ENCODE peak calls at places on chromosomes 2 and 18, in four cellular contexts. C is GM12878, W is K562, P is HepG2. T is an unnamed sample.

GRCh38 chr2:47561906-47562305 is 158.9 kb downstream of the MSH2 start:
- DNase-seq in W (no peak), C (no peak), P (no peak), T (no peak)

GRCh38 chr2:211453311-211453894 is 897.0 kb downstream of the CPS1 start:
- DNase-seq in C (no peak), P (no peak), W (no peak), T (no peak)

GRCh38 chr18:64002581-64002980 is 32.7 kb downstream of the SERPINB8 start:
- DNase-seq in P (no peak), W (no peak), C (no peak), T (no peak)

GRCh38 chr2:37676274-37676673 is 4.8 kb upstream of the CDC42EP3 start:
- DNase-seq in C (no peak), W (no peak), P (no peak), T (no peak)

GRCh38 chr2:236512902-236513433 is 56.7 kb upstream of the ACKR3 start:
- DNase-seq in W (peak), P (peak), C (peak), T (peak)

GRCh38 chr2:109545828-109546713 is 67.7 kb downstream of the SEPTIN10 start:
- DNase-seq in C (peak), W (peak), P (peak), T (peak)

GRCh38 chr2:217463402-217464075 is 539.3 kb downstream of the TNS1 start:
- DNase-seq in W (no peak), C (no peak), P (no peak), T (no peak)

GRCh38 chr2:36731941-36732700 is 35.6 kb downstream of the VIT start:
- DNase-seq in W (no peak), C (no peak), P (no peak), T (no peak)

GRCh38 chr2:74876081-74876886 is 42.4 kb downstream of the HK2 start:
- DNase-seq in P (peak), C (peak), W (peak), T (peak)

GRCh38 chr2:119011162-119011909 is 69.3 kb downstream of the MARCO start:
- DNase-seq in P (peak), W (peak), C (no peak), T (peak)

GRCh38 chr18:183769-184168 is 25.4 kb downstream of the USP14 start:
- DNase-seq in P (no peak), C (no peak), W (peak), T (no peak)

GRCh38 chr2:231687133-231687852 is 21.0 kb upstream of the PTMA start:
- DNase-seq in W (peak), P (peak), C (no peak), T (peak)

GRCh38 chr2:117470311-117471095 is 344.0 kb upstream of the DDX18 start:
- DNase-seq in C (no peak), P (peak), W (peak), T (peak)

GRCh38 chr2:30113617-30114293 is 33.1 kb upstream of the YPEL5 start:
- DNase-seq in P (no peak), W (no peak), C (no peak), T (no peak)

GRCh38 chr2:237731663-237732062 is 66.9 kb upstream of the RBM44 start:
- DNase-seq in P (peak), C (no peak), W (no peak), T (no peak)

GRCh38 chr18:12409466-12409865 is 1.7 kb downstream of the PRELID3A start:
- DNase-seq in W (no peak), C (no peak), P (no peak), T (no peak)

GRCh38 chr18:79553696-79554095 is 125.9 kb upstream of the CTDP1 start:
- DNase-seq in C (no peak), P (no peak), W (no peak), T (no peak)

GRCh38 chr2:171762879-171763573 is 75.8 kb downstream of the DYNC1I2 start:
- DNase-seq in W (no peak), C (no peak), P (peak), T (no peak)

GRCh38 chr2:113175736-113176695 is 2.2 kb downstream of the PSD4 start:
- DNase-seq in P (no peak), C (no peak), W (no peak), T (no peak)

GRCh38 chr2:174570325-174570958 is 27.2 kb downstream of the WIPF1 start:
- DNase-seq in W (no peak), C (no peak), P (no peak), T (no peak)

GRCh38 chr2:11975373-11975772 is 228.9 kb downstream of the LPIN1 start:
- DNase-seq in W (no peak), C (no peak), P (no peak), T (no peak)

GRCh38 chr2:191901031-191901430 is 54.1 kb upstream of the CAVIN2 start:
- DNase-seq in C (no peak), P (no peak), W (no peak), T (peak)

GRCh38 chr2:191593622-191594416 is 84.1 kb upstream of the NABP1 start:
- DNase-seq in P (peak), C (no peak), W (no peak), T (no peak)

GRCh38 chr18:8830067-8831060 is 125.0 kb downstream of the MTCL1 start:
- DNase-seq in C (no peak), P (no peak), W (no peak), T (no peak)

GRCh38 chr2:37925063-37925897 is at the start of gene RMDN2:
- DNase-seq in P (peak), W (peak), C (peak), T (peak)

GRCh38 chr2:207616185-207616584 is 9.0 kb downstream of the METTL21A start:
- DNase-seq in C (no peak), W (no peak), P (no peak), T (no peak)

GRCh38 chr2:178479758-178480226 is 465 bp upstream of the PLEKHA3 start:
- DNase-seq in C (no peak), P (no peak), W (no peak), T (no peak)
- TF ChIP-seq TCF7 in C (no peak), P (no peak), W (no peak), T (no peak)

GRCh38 chr2:204329532-204329931 is 215.7 kb upstream of the PARD3B start:
- DNase-seq in C (no peak), P (no peak), W (no peak), T (no peak)
- TF ChIP-seq USF2 in C (no peak), P (no peak), W (no peak), T (no peak)

GRCh38 chr2:216312441-216312840 is 59.8 kb downstream of the MARCHF4 start:
- DNase-seq in P (no peak), C (no peak), W (no peak), T (no peak)
- TF ChIP-seq CTCF in P (no peak), C (no peak), W (no peak), T (no peak)

DNA sequence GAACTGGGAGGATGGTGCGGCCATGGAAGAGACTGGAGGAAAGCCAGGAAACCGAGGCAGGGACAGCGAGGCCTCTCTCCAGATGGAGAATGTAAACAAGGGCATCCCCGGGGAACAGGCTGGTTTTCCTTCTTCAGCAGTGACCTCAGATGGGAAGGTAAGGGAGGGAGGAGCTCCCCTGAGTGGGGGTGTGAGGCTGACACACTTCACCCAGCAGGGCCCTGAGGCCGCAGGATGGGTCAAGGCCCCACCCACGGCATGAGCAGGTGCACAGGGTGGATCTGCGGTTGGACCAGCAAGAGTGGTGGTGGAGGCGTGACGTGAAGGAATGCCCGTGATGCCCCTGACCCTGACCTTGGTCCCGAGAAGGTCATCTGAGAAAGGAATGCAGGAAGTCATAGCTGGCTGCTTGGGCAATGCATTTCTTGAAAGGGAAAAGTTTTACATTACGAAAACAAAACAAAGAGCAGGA is 48.1 kb downstream of the ADCY3 start:
- DNase-seq in C (no peak), P (no peak), W (no peak), T (no peak)
- TF ChIP-seq TCF7 in C (no peak), P (no peak), W (no peak), T (no peak)